ENCODE peak calls at places on chromosomes 13 and 19, in seven cellular contexts. P, O, T, F, U, C and W are unnamed samples.

GRCh38 chr13:101399365-101399764 is 16.9 kb downstream of the NALCN start:
- DNase-seq in U (no peak), C (no peak), T (no peak), O (no peak), P (no peak), F (no peak), W (no peak)

GRCh38 chr13:98890186-98890585 is 87.7 kb downstream of the DOCK9 start:
- DNase-seq in C (peak; percentile 55), P (peak; percentile 30), F (peak; percentile 88), U (peak; percentile 72), T (no peak), O (no peak), W (no peak)

GRCh38 chr13:40386586-40386985 is 279.9 kb downstream of the FOXO1 start:
- DNase-seq in P (no peak), T (no peak), F (no peak), U (no peak), O (no peak), C (no peak), W (no peak)

GRCh38 chr13:26370495-26370990 is 116.6 kb downstream of the CDK8 start:
- DNase-seq in O (no peak), P (peak; percentile 8), U (no peak), C (no peak), F (no peak), T (no peak), W (no peak)

GRCh38 chr19:45467115-45467455 is 711 bp upstream of the FOSB start:
- DNase-seq in O (no peak), P (no peak), U (peak; percentile 61), C (no peak), F (no peak), T (no peak), W (no peak)

GRCh38 chr13:59931621-59932020 is 232.1 kb downstream of the DIAPH3 start:
- DNase-seq in U (no peak), F (no peak), C (no peak), T (no peak), P (no peak), O (no peak), W (no peak)

GRCh38 chr13:111908981-111909380 is 158.0 kb upstream of the SOX1 start:
- DNase-seq in F (no peak), U (no peak), T (peak; percentile 37), O (no peak), P (no peak), C (no peak), W (no peak)

GRCh38 chr13:35771898-35772297 is 295.4 kb upstream of the MAB21L1 start:
- DNase-seq in U (peak; percentile 93), C (peak; percentile 88), O (no peak), F (peak; percentile 93), T (no peak), P (peak; percentile 79), W (no peak)

GRCh38 chr19:39192846-39193245 is 3.9 kb upstream of the NCCRP1 start:
- DNase-seq in P (no peak), T (no peak), F (no peak), C (no peak), O (no peak), U (peak; percentile 69), W (no peak)

GRCh38 chr19:20077791-20078463 is at the start of gene ZNF90:
- DNase-seq in T (peak; percentile 77), P (peak; percentile 92), F (peak; percentile 91), O (peak; percentile 82), U (peak; percentile 91), C (peak; percentile 64), W (peak; percentile 81)

GRCh38 chr13:94415484-94415883 is 64.0 kb downstream of the DCT start:
- DNase-seq in T (no peak), F (no peak), C (no peak), U (no peak), O (no peak), P (no peak), W (no peak)

GRCh38 chr13:28473044-28473443 is 21.9 kb downstream of the FLT1 start:
- DNase-seq in C (no peak), U (no peak), O (no peak), F (no peak), P (no peak), T (no peak), W (no peak)

GRCh38 chr13:50140742-50141659 is 125.8 kb downstream of the KCNRG start:
- DNase-seq in O (no peak), U (no peak), P (no peak), F (no peak), T (no peak), C (no peak), W (no peak)

GRCh38 chr13:91701975-91702374 is 303.6 kb downstream of the GPC5 start:
- DNase-seq in T (no peak), U (no peak), O (no peak), P (no peak), F (no peak), C (no peak), W (no peak)

GRCh38 chr19:46303702-46304397 is 7.0 kb downstream of the HIF3A start:
- DNase-seq in C (no peak), F (no peak), O (peak; percentile 64), T (peak; percentile 71), U (peak; percentile 80), P (no peak), W (peak; percentile 45)

GRCh38 chr13:100589178-100589725 is 663 bp upstream of the GGACT start:
- DNase-seq in F (no peak), C (no peak), P (no peak), U (no peak), O (no peak), T (no peak), W (no peak)

GRCh38 chr19:45125975-45126493 is 33.1 kb downstream of the PPP1R37 start:
- DNase-seq in C (no peak), P (peak; percentile 8), F (peak; percentile 53), T (peak; percentile 74), U (peak; percentile 95), O (peak; percentile 64), W (peak; percentile 69)

GRCh38 chr19:54186934-54187381 is 2.4 kb downstream of the MBOAT7 start:
- DNase-seq in T (no peak), C (no peak), U (peak; percentile 13), P (no peak), F (no peak), O (no peak), W (no peak)

GRCh38 chr19:47499371-47499770 is 15.4 kb upstream of the KPTN start:
- DNase-seq in T (no peak), C (no peak), U (no peak), O (no peak), P (no peak), F (no peak), W (no peak)

GRCh38 chr19:11538232-11539036 is at the start of gene CNN1:
- DNase-seq in T (no peak), C (peak; percentile 51), F (no peak), U (peak; percentile 93), P (peak; percentile 74), O (peak; percentile 36), W (no peak)

GRCh38 chr19:3061214-3062161 is 807 bp downstream of the TLE5 start:
- DNase-seq in U (peak; percentile 95), O (no peak), C (no peak), F (no peak), P (no peak), T (no peak), W (no peak)

GRCh38 chr13:47903836-47904235 is 97.2 kb downstream of the SUCLA2 start:
- DNase-seq in O (no peak), P (no peak), T (no peak), F (no peak), U (peak; percentile 22), C (peak; percentile 31), W (no peak)

DNA sequence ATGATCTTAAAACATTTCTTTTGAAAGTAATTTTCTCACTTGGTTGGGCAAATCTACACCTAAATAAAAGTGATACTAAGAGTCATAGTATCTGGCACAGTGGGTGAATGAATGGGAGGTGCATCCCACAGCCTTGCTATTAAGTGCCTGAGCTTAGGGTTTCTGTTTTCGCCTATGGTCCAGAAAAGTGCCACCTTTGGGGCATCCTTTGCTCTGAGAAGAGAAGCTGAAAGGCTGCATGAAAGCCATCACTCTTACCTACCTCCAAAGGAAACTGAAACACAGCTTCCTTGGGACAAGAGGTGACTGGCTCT is 55.6 kb upstream of the AKAP11 start:
- DNase-seq in F (no peak), P (no peak), O (no peak), T (no peak), U (no peak), C (no peak), W (no peak)
- TF ChIP-seq CTCF in F (peak; percentile 3), P (no peak), O (no peak), T (no peak), U (no peak), C (no peak), W (no peak)

DNA sequence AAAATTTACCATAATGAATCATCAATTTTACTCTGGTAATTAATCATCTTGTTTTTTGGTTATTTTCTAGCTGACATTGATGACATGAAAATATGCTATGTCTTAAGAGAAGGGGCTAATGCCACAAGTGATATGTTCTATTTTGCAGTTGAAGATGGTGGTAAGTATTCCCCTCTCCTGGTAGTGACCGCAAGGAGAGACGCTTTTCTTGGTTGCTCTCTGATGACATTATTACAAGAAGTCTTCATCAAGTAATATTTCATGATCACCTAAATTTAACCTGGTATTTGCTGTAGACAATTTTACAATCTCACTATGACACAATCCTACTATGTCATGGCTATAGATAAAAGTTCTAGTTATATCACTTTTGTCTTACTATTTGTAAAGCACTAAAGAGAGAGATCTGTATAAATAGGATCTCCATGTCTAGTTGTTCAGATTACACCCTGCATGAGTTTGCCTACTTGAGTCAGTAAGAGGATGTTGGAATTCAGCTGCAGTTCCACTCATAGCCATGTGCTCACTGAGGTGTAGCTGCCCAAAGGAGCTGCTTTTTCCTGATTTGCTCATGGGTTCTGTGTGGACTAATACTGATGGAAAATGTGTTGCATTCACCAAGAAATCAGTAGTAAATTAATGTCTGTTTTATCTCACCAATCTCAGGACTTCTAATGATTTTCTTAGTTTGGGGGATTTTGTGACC is 10.9 kb downstream of the FREM2 start:
- DNase-seq in C (no peak), T (no peak), F (no peak), O (no peak), U (no peak), P (no peak), W (no peak)
- TF ChIP-seq CTCF in C (no peak), T (no peak), F (no peak), O (peak; percentile 21), U (no peak), P (no peak), W (peak; percentile 22)

GRCh38 chr13:108508263-108508662 is 121.1 kb upstream of the MYO16 start:
- DNase-seq in C (no peak), U (no peak), O (no peak), F (no peak), P (no peak), T (no peak), W (no peak)
- TF ChIP-seq CTCF in C (no peak), U (peak; percentile 23), O (peak; percentile 65), F (no peak), P (peak; percentile 54), T (peak; percentile 64), W (peak; percentile 61)

GRCh38 chr19:6963259-6963852 is 57.9 kb downstream of the MBD3L2B start:
- DNase-seq in T (no peak), O (no peak), C (no peak), U (no peak), F (no peak), P (no peak), W (no peak)

GRCh38 chr19:6967962-6968361 is 53.3 kb downstream of the MBD3L2B start:
- DNase-seq in C (no peak), P (no peak), O (no peak), U (no peak), F (no peak), T (no peak), W (no peak)

GRCh38 chr19:6958786-6959185 is 62.4 kb downstream of the MBD3L2B start:
- DNase-seq in P (no peak), F (no peak), T (no peak), O (no peak), U (no peak), C (no peak), W (no peak)

GRCh38 chr19:6969490-6969889 is 51.7 kb downstream of the MBD3L2B start:
- DNase-seq in F (no peak), C (no peak), U (no peak), T (no peak), P (no peak), O (no peak), W (no peak)

GRCh38 chr19:6963937-6964336 is 57.3 kb downstream of the MBD3L2B start:
- DNase-seq in C (no peak), F (no peak), O (no peak), T (no peak), P (no peak), U (no peak), W (no peak)
- TF ChIP-seq CTCF in C (no peak), F (peak; percentile 61), O (peak; percentile 47), T (peak; percentile 46), P (no peak), U (peak; percentile 10), W (peak; percentile 11)